ENCODE peak calls at places on chromosomes 13 and 19, in seven cellular contexts. I, S, L, F, E, A and N are unnamed samples.

GRCh38 chr13:99971576-99972189 is at the start of gene ZIC5:
- DNase-seq in I (no peak), S (peak; percentile 17), L (no peak), F (no peak), E (no peak), A (no peak), N (no peak)

GRCh38 chr19:7230826-7231225 is 63.4 kb downstream of the INSR start:
- DNase-seq in I (no peak), S (no peak), L (no peak), F (peak; percentile 81), E (no peak), A (peak; percentile 2), N (no peak)

GRCh38 chr13:72839831-72840426 is 58.0 kb downstream of the PIBF1 start:
- DNase-seq in I (peak; percentile 52), S (peak; percentile 19), L (no peak), F (no peak), E (no peak), A (no peak), N (peak; percentile 5)

GRCh38 chr13:107296804-107297203 is 728.9 kb upstream of the ARGLU1 start:
- DNase-seq in I (no peak), S (no peak), L (no peak), F (no peak), E (no peak), A (no peak), N (no peak)

GRCh38 chr19:8569066-8569761 is 8.0 kb downstream of the MYO1F start:
- DNase-seq in I (peak; percentile 98), S (no peak), L (no peak), F (peak; percentile 80), E (no peak), A (peak; percentile 6), N (no peak)

GRCh38 chr13:74338341-74338740 is 204.1 kb upstream of the KLF12 start:
- DNase-seq in I (no peak), S (no peak), L (no peak), F (no peak), E (no peak), A (no peak), N (no peak)

GRCh38 chr13:41107584-41108014 is 25.0 kb downstream of the KBTBD6 start:
- DNase-seq in I (no peak), S (no peak), L (no peak), F (no peak), E (no peak), A (no peak), N (no peak)

GRCh38 chr19:18644144-18645034 is 7.6 kb downstream of the KLHL26 start:
- DNase-seq in I (peak; percentile 10), S (no peak), L (no peak), F (no peak), E (no peak), A (peak; percentile 40), N (no peak)

GRCh38 chr13:96090240-96091101 is 564 bp downstream of the HS6ST3 start:
- DNase-seq in I (peak; percentile 14), S (no peak), L (no peak), F (no peak), E (no peak), A (no peak), N (no peak)

GRCh38 chr19:10271543-10272086 is 695 bp downstream of the ICAM1 start:
- DNase-seq in I (peak; percentile 33), S (no peak), L (no peak), F (no peak), E (no peak), A (peak; percentile 4), N (peak; percentile 86)

GRCh38 chr19:10766681-10767201 is 48.9 kb downstream of the DNM2 start:
- DNase-seq in I (no peak), S (no peak), L (no peak), F (no peak), E (no peak), A (peak; percentile 50), N (no peak)

GRCh38 chr13:44107357-44108121 is 227.8 kb downstream of the LACC1 start:
- DNase-seq in I (no peak), S (no peak), L (no peak), F (no peak), E (no peak), A (no peak), N (no peak)

GRCh38 chr13:37074703-37075102 is 15.2 kb upstream of the SUPT20H start:
- DNase-seq in I (peak; percentile 9), S (no peak), L (no peak), F (no peak), E (no peak), A (no peak), N (no peak)

GRCh38 chr19:17743874-17744273 is 7.4 kb upstream of the FCHO1 start:
- DNase-seq in I (no peak), S (no peak), L (no peak), F (no peak), E (no peak), A (no peak), N (no peak)

GRCh38 chr19:53086949-53087348 is 16.3 kb downstream of the ZNF160 start:
- DNase-seq in I (no peak), S (no peak), L (peak; percentile 58), F (no peak), E (no peak), A (peak; percentile 0), N (no peak)

GRCh38 chr19:42062381-42062780 is 7.6 kb downstream of the GRIK5 start:
- DNase-seq in I (no peak), S (no peak), L (no peak), F (no peak), E (no peak), A (no peak), N (no peak)